ENCODE peak calls at places on chromosomes 4 and X, in six cellular contexts. S is HFF-Myc; E is endodermal cell; G is prostate gland; B is CD8-positive, alpha-beta memory T cell; T is NCI-H774. Y is an unnamed sample.

GRCh38 chrX:57677132-57677858 is 2.8 kb downstream of the NLRP2B start:
- DNase-seq in B (no peak), E (no peak), T (no peak), S (no peak), G (no peak), Y (no peak)

GRCh38 chr4:114056599-114056998 is 77.2 kb upstream of the ARSJ start:
- DNase-seq in G (no peak), S (no peak), T (no peak), E (no peak), B (no peak), Y (no peak)

GRCh38 chr4:8886625-8887406 is 15.2 kb upstream of the HMX1 start:
- DNase-seq in T (no peak), B (no peak), G (no peak), E (no peak), S (no peak), Y (no peak)

GRCh38 chr4:1043162-1043561 is 31.7 kb downstream of the FGFRL1 start:
- DNase-seq in S (no peak), G (no peak), E (no peak), B (no peak), T (no peak), Y (no peak)

GRCh38 chr4:1793940-1794808 is 1.1 kb downstream of the FGFR3 start:
- DNase-seq in E (peak), B (no peak), T (no peak), S (no peak), G (no peak), Y (peak)

GRCh38 chrX:6279277-6279909 is 50.7 kb upstream of the NLGN4X start:
- DNase-seq in G (no peak), T (no peak), B (no peak), E (no peak), S (no peak), Y (peak)

GRCh38 chr4:34974313-34974680 is 1270.0 kb downstream of the ARAP2 start:
- DNase-seq in G (no peak), B (no peak), T (no peak), S (no peak), E (no peak), Y (no peak)

GRCh38 chr4:48360285-48360965 is 19.1 kb downstream of the SLAIN2 start:
- DNase-seq in E (no peak), B (no peak), S (peak), T (no peak), G (no peak), Y (no peak)

GRCh38 chr4:100984901-100985300 is 362.4 kb downstream of the PPP3CA start:
- DNase-seq in B (no peak), G (no peak), S (no peak), T (no peak), E (no peak), Y (no peak)

GRCh38 chr4:36281384-36282106 is at the start of gene DTHD1:
- DNase-seq in B (peak), T (no peak), S (no peak), G (no peak), E (no peak), Y (no peak)

GRCh38 chrX:140091276-140091886 is 126.1 kb upstream of the CXorf66 start:
- DNase-seq in S (no peak), T (no peak), E (peak), B (no peak), G (peak), Y (peak)

GRCh38 chr4:55663145-55663544 is 27.0 kb upstream of the NMU start:
- DNase-seq in B (no peak), S (no peak), T (no peak), E (no peak), G (no peak), Y (no peak)

GRCh38 chr4:128524311-128524710 is 236.7 kb upstream of the PGRMC2 start:
- DNase-seq in B (no peak), G (peak), S (no peak), T (no peak), E (no peak), Y (peak)

GRCh38 chrX:21926527-21927278 is 13.8 kb upstream of the SMS start:
- DNase-seq in S (peak), G (no peak), T (no peak), B (no peak), E (no peak), Y (peak)

GRCh38 chr4:5955201-5955821 is 62.4 kb upstream of the CRMP1 start:
- DNase-seq in B (no peak), T (peak), G (no peak), E (peak), S (no peak), Y (peak)

GRCh38 chr4:87783781-87784180 is 15.6 kb upstream of the IBSP start:
- DNase-seq in S (no peak), G (no peak), B (no peak), E (no peak), T (no peak), Y (no peak)

GRCh38 chr4:40395908-40396806 is 61.0 kb downstream of the CHRNA9 start:
- DNase-seq in E (peak), T (peak), S (no peak), B (no peak), G (peak), Y (peak)

GRCh38 chr4:39802005-39802404 is 104.1 kb downstream of the UBE2K start:
- DNase-seq in E (no peak), S (no peak), B (no peak), G (no peak), T (no peak), Y (no peak)

GRCh38 chrX:134426285-134426684 is 33.7 kb upstream of the HPRT1 start:
- DNase-seq in T (no peak), S (no peak), G (no peak), E (no peak), B (no peak), Y (no peak)

GRCh38 chr4:31613946-31614623 is 893.9 kb downstream of the PCDH7 start:
- DNase-seq in T (no peak), E (peak), G (no peak), B (no peak), S (no peak), Y (peak)

GRCh38 chr4:57233391-57233790 is 123.2 kb upstream of the IGFBP7 start:
- DNase-seq in T (no peak), E (no peak), B (no peak), S (no peak), G (peak), Y (no peak)

GRCh38 chr4:159248383-159249178 is 145.7 kb downstream of the RAPGEF2 start:
- DNase-seq in S (no peak), G (no peak), T (peak), B (no peak), E (no peak), Y (no peak)

GRCh38 chr4:3291411-3291968 is 1.3 kb upstream of the RGS12 start:
- DNase-seq in G (peak), B (no peak), S (no peak), E (no peak), T (no peak), Y (peak)

GRCh38 chrX:132740316-132741123 is 217.9 kb downstream of the HS6ST2 start:
- DNase-seq in T (no peak), G (no peak), B (no peak), E (no peak), S (no peak), Y (no peak)

GRCh38 chrX:120286733-120287512 is 24.3 kb downstream of the TMEM255A start:
- DNase-seq in S (no peak), E (no peak), G (no peak), B (no peak), T (no peak), Y (no peak)

GRCh38 chr4:140688711-140689598 is 67.2 kb downstream of the TBC1D9 start:
- DNase-seq in B (no peak), G (no peak), T (no peak), E (no peak), S (no peak), Y (no peak)

GRCh38 chr4:15444879-15445576 is 17.2 kb downstream of the C1QTNF7 start:
- DNase-seq in E (no peak), T (no peak), S (no peak), G (no peak), B (no peak), Y (no peak)

GRCh38 chrX:154600962-154601374 is 16.0 kb downstream of the CTAG1A start:
- DNase-seq in G (no peak), B (no peak), T (no peak), S (no peak), E (no peak), Y (no peak)

GRCh38 chr4:174213734-174214101 is 69.7 kb downstream of the FBXO8 start:
- DNase-seq in S (no peak), B (no peak), E (peak), T (no peak), G (no peak), Y (no peak)

GRCh38 chr4:80054375-80054774 is 18.7 kb downstream of the ANTXR2 start:
- DNase-seq in E (no peak), S (no peak), B (no peak), G (no peak), T (no peak), Y (no peak)

GRCh38 chrX:152817082-152817744 is 13.3 kb downstream of the CETN2 start:
- DNase-seq in E (peak), G (no peak), B (no peak), T (no peak), S (no peak), Y (peak)

Y was measured in iPS-NIHi11.